ENCODE peak calls at places on chromosomes 3 and 15, in nine cellular contexts. B is transverse colon, M is Peyer's patch, U is A673, C is psoas muscle, Q is IMR-90, J is ascending aorta, H is endothelial cell of umbilical vein, Z is stomach. L is an unnamed sample. For H3K4me1, the result is how much of the 10 kb centered on the place peaks cover.

GRCh38 chr3:44468572-44469520 is 8.6 kb downstream of the ZNF445 start:
- DNase-seq in B (no peak), M (no peak), U (peak), C (no peak), Q (peak), J (no peak), H (no peak), Z (no peak), L (no peak)

GRCh38 chr15:53791616-53792015 is 32.2 kb upstream of the WDR72 start:
- DNase-seq in B (no peak), M (no peak), U (no peak), C (no peak), Q (no peak), J (no peak), H (no peak), Z (no peak), L (no peak)

GRCh38 chr3:115673860-115674259 is 50.5 kb downstream of the GAP43 start:
- DNase-seq in B (no peak), M (no peak), U (no peak), C (no peak), Q (no peak), J (no peak), H (no peak), Z (no peak), L (no peak)

GRCh38 chr3:162601101-162601670 is 1104.6 kb downstream of the OTOL1 start:
- DNase-seq in B (no peak), M (no peak), U (no peak), C (no peak), Q (no peak), J (no peak), H (no peak), Z (no peak), L (no peak)

GRCh38 chr15:56244811-56245576 is 1.3 kb upstream of the RFX7 start:
- DNase-seq in B (peak), M (peak), U (no peak), C (no peak), Q (no peak), J (no peak), H (no peak), Z (peak), L (peak)

GRCh38 chr3:62679988-62680387 is 195.2 kb downstream of the CADPS start:
- DNase-seq in B (no peak), M (no peak), U (no peak), C (no peak), Q (no peak), J (no peak), H (no peak), Z (no peak), L (no peak)

GRCh38 chr3:51436998-51437639 is 46.0 kb downstream of the RBM15B start:
- DNase-seq in B (no peak), M (no peak), U (no peak), C (no peak), Q (no peak), J (no peak), H (no peak), Z (peak), L (no peak)

GRCh38 chr15:69782809-69783208 is 314.9 kb downstream of the TLE3 start:
- DNase-seq in B (no peak), M (no peak), U (no peak), C (no peak), Q (no peak), J (no peak), H (no peak), Z (peak), L (no peak)

GRCh38 chr3:24088782-24089181 is 143.7 kb downstream of the NR1D2 start:
- DNase-seq in B (no peak), M (no peak), U (peak), C (no peak), Q (peak), J (no peak), H (no peak), Z (no peak), L (no peak)

GRCh38 chr3:116607205-116607604 is 102.4 kb upstream of the TUSC7 start:
- DNase-seq in B (no peak), M (no peak), U (no peak), C (no peak), Q (no peak), J (no peak), H (no peak), Z (no peak), L (no peak)

DNA sequence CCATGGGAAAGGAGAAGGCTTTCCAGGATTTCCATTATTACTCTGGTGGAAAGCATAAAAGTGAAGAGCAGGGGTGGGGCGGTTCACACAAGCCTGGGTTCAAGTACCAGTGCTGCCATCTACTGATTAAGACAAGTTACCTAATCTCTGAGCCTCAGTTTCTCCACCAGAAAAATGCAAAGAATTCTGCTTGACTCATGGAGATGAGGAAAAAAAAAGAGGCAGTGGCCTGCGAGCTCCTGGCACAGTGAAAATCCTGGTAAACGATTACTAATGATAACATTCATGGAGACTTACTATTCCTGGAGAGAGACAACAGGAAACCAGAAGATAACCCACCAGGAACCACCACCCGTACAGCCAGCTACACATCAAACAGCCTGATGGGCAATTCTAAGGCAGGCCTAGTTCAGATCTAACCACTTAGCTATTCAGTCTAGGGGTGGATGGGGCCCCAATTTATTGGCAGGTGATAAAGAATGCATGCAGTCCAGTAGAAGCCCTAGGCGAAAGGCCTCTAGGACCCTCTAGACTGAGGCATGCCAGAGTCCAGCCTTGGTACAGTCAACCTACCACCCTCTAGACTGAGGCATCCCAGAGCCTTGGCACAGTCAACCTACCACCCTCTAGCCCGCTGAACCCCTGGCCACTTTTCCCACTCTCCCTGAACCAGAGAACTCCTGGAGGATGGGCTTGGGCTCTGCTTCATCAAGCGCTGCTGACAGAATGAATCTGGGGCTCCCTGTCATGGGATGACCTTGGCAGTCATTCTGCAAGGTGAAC is 2.5 kb downstream of the AMOTL2 start:
- DNase-seq in B (no peak), M (no peak), U (no peak), C (no peak), Q (peak), J (no peak), H (peak), Z (no peak), L (no peak)
- H3K27ac ChIP-seq in B (peak), M (no peak), U (peak), C (peak), Q (peak), J (peak), H (peak), Z (peak), L (peak)

DNA sequence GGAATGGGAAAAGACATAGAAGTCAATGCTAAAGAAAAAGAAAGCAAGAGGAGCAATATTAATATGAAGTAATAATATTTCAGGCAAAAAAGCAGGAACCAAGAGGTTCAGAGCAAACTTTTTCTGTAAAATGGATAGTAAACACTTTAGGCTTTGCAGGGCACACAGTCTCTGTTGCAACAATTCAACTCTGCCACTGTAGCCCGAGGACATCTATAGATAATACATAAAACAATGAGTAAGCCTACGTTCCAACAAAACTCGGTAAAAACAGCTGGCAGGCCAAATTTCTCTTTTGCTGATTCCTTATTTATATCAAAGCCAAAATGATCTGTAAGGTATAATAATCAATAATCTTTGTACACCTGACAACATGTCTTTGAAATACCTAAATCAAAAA is 56.8 kb downstream of the SMAD6 start:
- DNase-seq in B (no peak), M (no peak), U (no peak), C (no peak), Q (no peak), J (no peak), H (no peak), Z (no peak), L (no peak)
- H3K4me1 ChIP-seq in B (under half), M (under half), U (under half), C (under half), Q (under half), J (half or more), H (half or more), Z (under half), L (under half)

GRCh38 chr3:170830580-170830979 is 39.4 kb downstream of the RPL22L1 start:
- DNase-seq in B (no peak), M (no peak), U (no peak), C (no peak), Q (no peak), J (no peak), H (no peak), Z (no peak), L (no peak)

GRCh38 chr3:170829873-170830272 is 40.1 kb downstream of the RPL22L1 start:
- DNase-seq in B (no peak), M (no peak), U (no peak), C (no peak), Q (no peak), J (no peak), H (no peak), Z (no peak), L (no peak)

DNA sequence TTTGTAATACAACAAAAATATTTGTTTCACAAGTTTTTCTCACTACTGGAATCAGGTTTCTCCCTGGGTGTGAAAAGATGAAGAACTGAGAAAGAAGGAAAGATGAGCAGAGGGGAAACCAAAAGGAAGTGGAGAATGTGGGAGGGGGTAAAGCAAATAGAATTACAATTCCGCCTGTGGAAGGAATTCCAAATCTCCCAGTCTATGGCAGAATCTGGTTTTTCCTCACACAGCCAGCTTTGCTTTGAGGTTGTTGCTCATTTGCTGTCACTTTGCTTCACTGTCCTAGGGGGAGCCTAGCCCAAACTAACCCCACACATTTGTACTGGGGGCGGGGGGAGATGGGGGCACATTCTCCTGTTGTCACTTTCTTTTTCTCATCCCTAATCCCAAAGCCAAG is 43.9 kb downstream of the RPL22L1 start:
- DNase-seq in B (no peak), M (no peak), U (no peak), C (no peak), Q (no peak), J (no peak), H (no peak), Z (no peak), L (no peak)
- H3K4me3 ChIP-seq in B (no peak), M (no peak), U (no peak), C (no peak), Q (no peak), J (no peak), H (no peak), Z (no peak), L (no peak)

DNA sequence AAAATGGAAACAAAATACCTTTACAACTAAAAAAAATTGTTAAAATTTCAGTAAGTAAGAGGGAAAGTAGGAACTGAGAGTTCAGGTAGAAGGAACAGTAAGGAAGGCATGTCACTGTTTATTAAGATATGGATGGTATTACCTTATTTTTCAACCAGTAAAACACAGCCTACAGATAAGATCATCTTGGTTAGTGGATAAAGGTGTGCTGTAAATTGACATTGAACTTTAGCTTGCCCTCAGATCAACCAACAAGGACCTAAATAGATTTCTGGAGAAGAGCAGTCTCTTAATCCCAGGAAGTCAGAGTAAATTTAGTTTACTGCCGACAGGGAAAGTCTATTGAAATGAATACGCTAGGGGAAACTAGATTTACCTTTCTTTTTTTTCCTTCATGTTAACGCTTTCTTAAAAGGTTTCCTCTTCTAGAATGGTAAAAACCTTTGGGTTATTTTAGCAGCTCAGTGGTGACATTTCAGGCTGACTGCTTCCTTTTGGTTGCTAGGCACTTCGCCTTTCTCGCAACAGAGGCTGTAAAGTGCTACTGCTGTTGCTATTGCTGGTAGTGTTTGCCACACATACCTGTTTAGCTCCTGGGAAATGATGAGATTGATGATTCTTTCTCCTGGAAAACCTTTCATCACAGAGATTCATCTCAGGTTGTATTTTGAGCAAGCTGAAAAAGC is 12.9 kb downstream of the DZIP3 start:
- DNase-seq in B (no peak), M (no peak), U (no peak), C (no peak), Q (no peak), J (no peak), H (no peak), Z (no peak), L (no peak)
- H3K27ac ChIP-seq in B (no peak), M (peak), U (no peak), C (no peak), Q (no peak), J (no peak), H (no peak), Z (peak), L (no peak)

GRCh38 chr3:170233532-170233931 is 11.3 kb downstream of the PRKCI start:
- DNase-seq in B (peak), M (no peak), U (peak), C (no peak), Q (peak), J (no peak), H (no peak), Z (peak), L (no peak)

GRCh38 chr3:170226426-170226960 is 4.3 kb downstream of the PRKCI start:
- DNase-seq in B (no peak), M (no peak), U (no peak), C (no peak), Q (peak), J (no peak), H (no peak), Z (no peak), L (no peak)

GRCh38 chr3:170225166-170225565 is 2.9 kb downstream of the PRKCI start:
- DNase-seq in B (no peak), M (no peak), U (no peak), C (no peak), Q (no peak), J (no peak), H (no peak), Z (no peak), L (no peak)

GRCh38 chr3:170232266-170232665 is 10.0 kb downstream of the PRKCI start:
- DNase-seq in B (no peak), M (no peak), U (no peak), C (no peak), Q (peak), J (no peak), H (no peak), Z (no peak), L (no peak)

DNA sequence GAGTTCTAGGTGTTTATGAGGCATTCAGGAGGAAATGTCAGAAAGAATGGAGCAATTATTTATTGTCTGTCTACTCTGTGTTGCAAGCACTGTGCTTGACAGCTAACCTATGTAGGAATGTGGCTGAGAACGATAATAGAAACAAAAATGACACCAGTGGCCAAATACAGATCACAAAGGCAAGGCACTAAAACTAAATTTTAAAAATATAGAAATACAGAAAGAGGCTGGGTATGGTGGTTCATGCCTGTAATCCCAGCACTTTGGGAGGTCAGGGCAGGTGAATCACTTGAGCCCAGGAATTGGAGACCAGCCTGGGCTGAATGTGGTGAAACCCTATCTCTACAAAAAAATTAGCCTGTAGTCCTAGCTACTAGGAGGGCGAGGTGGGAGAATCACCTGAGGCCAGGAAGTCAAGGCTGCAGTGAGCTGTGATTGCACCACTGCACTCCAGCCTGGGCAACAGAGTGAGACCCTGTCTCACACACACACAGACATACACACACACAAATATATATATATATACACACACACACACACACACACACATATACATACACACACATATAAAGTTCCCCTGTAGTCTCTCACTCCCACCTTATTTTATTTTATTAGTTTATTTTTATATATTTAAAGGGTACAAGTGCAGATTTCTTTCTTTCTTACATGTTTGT is 6.0 kb downstream of the PRKCI start:
- DNase-seq in B (no peak), M (no peak), U (no peak), C (no peak), Q (peak), J (no peak), H (no peak), Z (no peak), L (peak)
- H3K4me1 ChIP-seq in B (under half), M (under half), U (under half), C (under half), Q (under half), J (under half), H (under half), Z (under half), L (half or more)

GRCh38 chr3:128122013-128122412 is 1.6 kb downstream of the RUVBL1 start:
- DNase-seq in B (no peak), M (no peak), U (no peak), C (no peak), Q (no peak), J (no peak), H (no peak), Z (no peak), L (no peak)
- H3K4me3 ChIP-seq in B (no peak), M (no peak), U (peak), C (peak), Q (no peak), J (no peak), H (no peak), Z (no peak), L (no peak)

DNA sequence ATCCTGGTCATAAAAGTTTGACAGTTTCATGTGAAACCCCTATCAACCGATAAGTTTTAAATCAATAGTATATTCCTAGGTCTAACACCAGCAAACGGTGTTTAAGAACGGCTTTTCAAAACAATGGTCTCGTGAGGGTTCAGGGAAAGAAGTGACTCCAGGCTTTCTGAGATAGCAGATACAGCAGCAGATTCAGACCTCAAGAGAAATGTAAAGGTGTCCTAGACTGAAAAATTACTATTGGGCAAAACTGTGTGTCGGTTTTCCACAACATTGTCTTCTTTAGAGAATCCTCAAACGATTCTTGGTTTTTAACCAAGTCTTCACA is 1.3 kb downstream of the SETD2 start:
- DNase-seq in B (no peak), M (no peak), U (no peak), C (no peak), Q (peak), J (no peak), H (no peak), Z (no peak), L (no peak)
- H3K27ac ChIP-seq in B (peak), M (peak), U (peak), C (peak), Q (no peak), J (peak), H (peak), Z (peak), L (peak)

GRCh38 chr3:133445111-133445510 is 45.3 kb downstream of the BFSP2 start:
- DNase-seq in B (peak), M (no peak), U (no peak), C (no peak), Q (no peak), J (no peak), H (no peak), Z (no peak), L (no peak)
- H3K4me1 ChIP-seq in B (under half), M (under half), U (under half), C (under half), Q (under half), J (under half), H (under half), Z (under half), L (under half)

GRCh38 chr15:41892621-41893421 is 1.0 kb downstream of the SPTBN5 start:
- DNase-seq in B (peak), M (peak), U (no peak), C (peak), Q (no peak), J (no peak), H (no peak), Z (peak), L (peak)
- H3K4me3 ChIP-seq in B (no peak), M (no peak), U (no peak), C (peak), Q (no peak), J (no peak), H (no peak), Z (peak), L (no peak)

GRCh38 chr3:17088017-17088416 is 203.3 kb downstream of the PLCL2 start:
- DNase-seq in B (no peak), M (no peak), U (no peak), C (no peak), Q (no peak), J (no peak), H (no peak), Z (no peak), L (no peak)

GRCh38 chr3:17090271-17090992 is 205.7 kb downstream of the PLCL2 start:
- DNase-seq in B (no peak), M (no peak), U (no peak), C (no peak), Q (no peak), J (no peak), H (no peak), Z (no peak), L (no peak)

GRCh38 chr3:17088602-17089313 is 204.0 kb downstream of the PLCL2 start:
- DNase-seq in B (peak), M (no peak), U (no peak), C (no peak), Q (no peak), J (peak), H (no peak), Z (no peak), L (no peak)

GRCh38 chr3:17089314-17089700 is 204.6 kb downstream of the PLCL2 start:
- DNase-seq in B (no peak), M (no peak), U (no peak), C (no peak), Q (no peak), J (no peak), H (no peak), Z (no peak), L (no peak)

DNA sequence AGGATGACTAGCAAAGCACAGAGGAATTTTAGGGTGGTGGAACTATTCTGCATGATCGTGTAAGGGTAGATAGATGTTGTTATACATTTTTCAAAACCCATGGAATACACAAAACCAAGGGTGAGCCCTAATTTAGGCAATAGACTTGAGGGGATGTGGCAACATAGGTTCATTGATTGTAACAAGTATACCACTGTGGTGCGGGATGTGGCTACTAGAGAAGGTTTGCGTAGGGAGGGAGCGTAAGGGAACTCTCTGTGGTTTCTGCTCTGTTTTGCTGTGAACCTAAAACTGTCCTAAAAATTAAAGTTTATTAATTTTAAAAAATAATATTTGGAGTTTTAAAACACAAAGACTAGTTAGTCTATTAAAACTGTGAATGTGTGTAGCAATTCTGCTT is 202.8 kb downstream of the PLCL2 start:
- DNase-seq in B (no peak), M (no peak), U (no peak), C (no peak), Q (no peak), J (no peak), H (no peak), Z (no peak), L (no peak)
- H3K27ac ChIP-seq in B (no peak), M (no peak), U (no peak), C (peak), Q (no peak), J (peak), H (no peak), Z (no peak), L (no peak)